ENCODE peak calls at places on chromosomes 16 and 17, in six cellular contexts. One of them, this sample, is unnamed.

GRCh38 chr16:79093554-79093967 is 507.0 kb downstream of the MAF start:
- DNase-seq in T-helper 2 cell: no peak
- DNase-seq in fibroblast of mammary gland: no peak
- DNase-seq in LoVo: no peak
- DNase-seq in AG04450: no peak
- DNase-seq in stimulated activated CD4-positive, alpha-beta T cell treated with anti-CD3 and anti-CD28 coated beads, Interleukin-2, amount 100 ng/mL, for 4 hours: no peak
- DNase-seq in this sample: no peak

GRCh38 chr17:32755045-32755805 is 121.7 kb downstream of the MYO1D start:
- DNase-seq in T-helper 2 cell: no peak
- DNase-seq in fibroblast of mammary gland: peak; percentile 77
- DNase-seq in LoVo: peak; percentile 1
- DNase-seq in AG04450: peak; percentile 18
- DNase-seq in stimulated activated CD4-positive, alpha-beta T cell treated with anti-CD3 and anti-CD28 coated beads, Interleukin-2, amount 100 ng/mL, for 4 hours: no peak
- DNase-seq in this sample: no peak

GRCh38 chr16:66750279-66751134 is 902 bp downstream of the DYNC1LI2 start:
- DNase-seq in T-helper 2 cell: no peak
- DNase-seq in fibroblast of mammary gland: no peak
- DNase-seq in LoVo: no peak
- DNase-seq in AG04450: no peak
- DNase-seq in stimulated activated CD4-positive, alpha-beta T cell treated with anti-CD3 and anti-CD28 coated beads, Interleukin-2, amount 100 ng/mL, for 4 hours: no peak
- DNase-seq in this sample: no peak

GRCh38 chr16:74842413-74842812 is 67.8 kb upstream of the FA2H start:
- DNase-seq in T-helper 2 cell: no peak
- DNase-seq in fibroblast of mammary gland: peak; percentile 6
- DNase-seq in LoVo: no peak
- DNase-seq in AG04450: no peak
- DNase-seq in stimulated activated CD4-positive, alpha-beta T cell treated with anti-CD3 and anti-CD28 coated beads, Interleukin-2, amount 100 ng/mL, for 4 hours: no peak
- DNase-seq in this sample: no peak

GRCh38 chr16:27320261-27321012 is 6.7 kb downstream of the IL4R start:
- DNase-seq in T-helper 2 cell: no peak
- DNase-seq in fibroblast of mammary gland: no peak
- DNase-seq in LoVo: no peak
- DNase-seq in AG04450: no peak
- DNase-seq in stimulated activated CD4-positive, alpha-beta T cell treated with anti-CD3 and anti-CD28 coated beads, Interleukin-2, amount 100 ng/mL, for 4 hours: no peak
- DNase-seq in this sample: no peak

GRCh38 chr17:44503080-44503842 is at the start of gene GPATCH8:
- DNase-seq in T-helper 2 cell: peak; percentile 88
- DNase-seq in fibroblast of mammary gland: peak; percentile 91
- DNase-seq in LoVo: peak; percentile 96
- DNase-seq in AG04450: peak; percentile 82
- DNase-seq in stimulated activated CD4-positive, alpha-beta T cell treated with anti-CD3 and anti-CD28 coated beads, Interleukin-2, amount 100 ng/mL, for 4 hours: peak; percentile 88
- DNase-seq in this sample: peak; percentile 86

GRCh38 chr16:50744911-50745310 is 3.0 kb downstream of the CYLD start:
- DNase-seq in T-helper 2 cell: no peak
- DNase-seq in fibroblast of mammary gland: peak; percentile 27
- DNase-seq in LoVo: no peak
- DNase-seq in AG04450: no peak
- DNase-seq in stimulated activated CD4-positive, alpha-beta T cell treated with anti-CD3 and anti-CD28 coated beads, Interleukin-2, amount 100 ng/mL, for 4 hours: no peak
- DNase-seq in this sample: no peak

GRCh38 chr16:6903671-6904070 is 429.0 kb upstream of the RBFOX1 start:
- DNase-seq in T-helper 2 cell: no peak
- DNase-seq in fibroblast of mammary gland: no peak
- DNase-seq in LoVo: no peak
- DNase-seq in AG04450: no peak
- DNase-seq in stimulated activated CD4-positive, alpha-beta T cell treated with anti-CD3 and anti-CD28 coated beads, Interleukin-2, amount 100 ng/mL, for 4 hours: no peak
- DNase-seq in this sample: no peak

GRCh38 chr17:2517539-2517938 is 5.9 kb upstream of the METTL16 start:
- DNase-seq in T-helper 2 cell: no peak
- DNase-seq in fibroblast of mammary gland: no peak
- DNase-seq in LoVo: no peak
- DNase-seq in AG04450: no peak
- DNase-seq in stimulated activated CD4-positive, alpha-beta T cell treated with anti-CD3 and anti-CD28 coated beads, Interleukin-2, amount 100 ng/mL, for 4 hours: no peak
- DNase-seq in this sample: no peak

GRCh38 chr17:33073416-33073815 is 81.8 kb downstream of the SPACA3 start:
- DNase-seq in T-helper 2 cell: no peak
- DNase-seq in fibroblast of mammary gland: no peak
- DNase-seq in LoVo: no peak
- DNase-seq in AG04450: no peak
- DNase-seq in stimulated activated CD4-positive, alpha-beta T cell treated with anti-CD3 and anti-CD28 coated beads, Interleukin-2, amount 100 ng/mL, for 4 hours: no peak
- DNase-seq in this sample: no peak

GRCh38 chr16:10827691-10828341 is 9.2 kb upstream of the TVP23A start:
- DNase-seq in T-helper 2 cell: no peak
- DNase-seq in fibroblast of mammary gland: peak; percentile 93
- DNase-seq in LoVo: peak; percentile 3
- DNase-seq in AG04450: peak; percentile 42
- DNase-seq in stimulated activated CD4-positive, alpha-beta T cell treated with anti-CD3 and anti-CD28 coated beads, Interleukin-2, amount 100 ng/mL, for 4 hours: no peak
- DNase-seq in this sample: peak; percentile 38

GRCh38 chr17:2192367-2193028 is 111.1 kb downstream of the SMG6 start:
- DNase-seq in T-helper 2 cell: no peak
- DNase-seq in fibroblast of mammary gland: peak; percentile 98
- DNase-seq in LoVo: no peak
- DNase-seq in AG04450: peak; percentile 93
- DNase-seq in stimulated activated CD4-positive, alpha-beta T cell treated with anti-CD3 and anti-CD28 coated beads, Interleukin-2, amount 100 ng/mL, for 4 hours: peak; percentile 32
- DNase-seq in this sample: peak; percentile 49

GRCh38 chr16:54244061-54244886 is 42.3 kb downstream of the IRX3 start:
- DNase-seq in T-helper 2 cell: no peak
- DNase-seq in fibroblast of mammary gland: no peak
- DNase-seq in LoVo: no peak
- DNase-seq in AG04450: no peak
- DNase-seq in stimulated activated CD4-positive, alpha-beta T cell treated with anti-CD3 and anti-CD28 coated beads, Interleukin-2, amount 100 ng/mL, for 4 hours: no peak
- DNase-seq in this sample: no peak

This sample was measured in amniotic stem cell.